ENCODE peak calls at places on chromosomes 3 and 15, in nine cellular contexts. K, Y, C, I, V, X, Q, F and U are unnamed samples. For H3K4me1, the result is how much of the 10 kb centered on the place peaks cover.

GRCh38 chr3:120162400-120162799 is 68.2 kb upstream of the GSK3B start:
- DNase-seq in K (no peak), Y (no peak), C (no peak), I (no peak), V (peak), X (no peak), Q (no peak), F (no peak), U (no peak)

GRCh38 chr3:55624238-55624637 is 137.1 kb upstream of the WNT5A start:
- DNase-seq in K (no peak), Y (no peak), C (no peak), I (no peak), V (peak), X (no peak), Q (no peak), F (no peak), U (no peak)

GRCh38 chr3:42556089-42556632 is 25.6 kb downstream of the SEC22C start:
- DNase-seq in K (peak), Y (peak), C (no peak), I (peak), V (no peak), X (no peak), Q (no peak), F (no peak), U (peak)

GRCh38 chr3:11568503-11569155 is 75.1 kb downstream of the VGLL4 start:
- DNase-seq in K (no peak), Y (no peak), C (peak), I (no peak), V (peak), X (peak), Q (no peak), F (peak), U (no peak)

GRCh38 chr3:14143826-14144225 is 19.0 kb downstream of the TMEM43 start:
- DNase-seq in K (no peak), Y (no peak), C (peak), I (peak), V (peak), X (peak), Q (no peak), F (peak), U (no peak)

GRCh38 chr15:39075311-39075710 is 505.6 kb upstream of the THBS1 start:
- DNase-seq in K (no peak), Y (no peak), C (no peak), I (no peak), V (peak), X (no peak), Q (no peak), F (no peak), U (no peak)

GRCh38 chr3:43796041-43796596 is 105.4 kb downstream of the ABHD5 start:
- DNase-seq in K (no peak), Y (no peak), C (no peak), I (no peak), V (peak), X (no peak), Q (no peak), F (no peak), U (no peak)

GRCh38 chr3:65996605-65997004 is 42.1 kb downstream of the MAGI1 start:
- DNase-seq in K (no peak), Y (no peak), C (no peak), I (peak), V (no peak), X (peak), Q (peak), F (no peak), U (no peak)

GRCh38 chr3:72203613-72204349 is 418.8 kb upstream of the PROK2 start:
- DNase-seq in K (no peak), Y (no peak), C (no peak), I (no peak), V (no peak), X (no peak), Q (no peak), F (no peak), U (no peak)

GRCh38 chr15:37880009-37880834 is 54.2 kb upstream of the TMCO5A start:
- DNase-seq in K (no peak), Y (no peak), C (no peak), I (peak), V (peak), X (peak), Q (no peak), F (peak), U (no peak)

GRCh38 chr3:132461544-132461943 is 44.2 kb downstream of the DNAJC13 start:
- DNase-seq in K (no peak), Y (no peak), C (no peak), I (no peak), V (no peak), X (no peak), Q (no peak), F (peak), U (no peak)

GRCh38 chr3:123678108-123678511 is 93.3 kb upstream of the HACD2 start:
- DNase-seq in K (no peak), Y (no peak), C (peak), I (no peak), V (peak), X (no peak), Q (no peak), F (peak), U (no peak)

GRCh38 chr15:58070801-58071418 is 5.4 kb upstream of the ALDH1A2 start:
- DNase-seq in K (no peak), Y (no peak), C (peak), I (peak), V (peak), X (peak), Q (peak), F (peak), U (peak)

GRCh38 chr15:52558196-52558595 is 10.6 kb downstream of the ARPP19 start:
- DNase-seq in K (no peak), Y (no peak), C (no peak), I (peak), V (peak), X (peak), Q (no peak), F (peak), U (peak)

GRCh38 chr3:178306427-178307115 is 229.7 kb upstream of the KCNMB2 start:
- DNase-seq in K (no peak), Y (no peak), C (no peak), I (no peak), V (no peak), X (no peak), Q (no peak), F (no peak), U (no peak)

GRCh38 chr3:70811880-70812279 is 499.4 kb upstream of the MDFIC2 start:
- DNase-seq in K (no peak), Y (no peak), C (peak), I (peak), V (peak), X (peak), Q (no peak), F (peak), U (peak)

GRCh38 chr3:174775603-174776002 is 83.5 kb upstream of the NAALADL2 start:
- DNase-seq in K (no peak), Y (no peak), C (no peak), I (peak), V (no peak), X (peak), Q (no peak), F (no peak), U (no peak)

GRCh38 chr15:54109014-54109413 is 130.8 kb downstream of the UNC13C start:
- DNase-seq in K (no peak), Y (no peak), C (no peak), I (no peak), V (no peak), X (no peak), Q (no peak), F (no peak), U (no peak)

GRCh38 chr3:113839551-113839950 is 963 bp downstream of the GRAMD1C start:
- DNase-seq in K (no peak), Y (no peak), C (no peak), I (no peak), V (peak), X (no peak), Q (no peak), F (no peak), U (no peak)

GRCh38 chr3:158768361-158768787 is 33.5 kb upstream of the MFSD1 start:
- DNase-seq in K (no peak), Y (no peak), C (peak), I (peak), V (peak), X (peak), Q (peak), F (peak), U (no peak)

GRCh38 chr3:71022552-71023335 is 560.8 kb downstream of the FOXP1 start:
- DNase-seq in K (no peak), Y (no peak), C (no peak), I (peak), V (peak), X (no peak), Q (no peak), F (peak), U (no peak)

GRCh38 chr3:61669676-61670299 is 108.4 kb downstream of the PTPRG start:
- DNase-seq in K (peak), Y (no peak), C (no peak), I (peak), V (no peak), X (no peak), Q (no peak), F (no peak), U (no peak)

GRCh38 chr3:52507359-52507758 is 12.2 kb downstream of the STAB1 start:
- DNase-seq in K (no peak), Y (no peak), C (no peak), I (peak), V (no peak), X (peak), Q (no peak), F (peak), U (no peak)

GRCh38 chr3:61624300-61624699 is 62.9 kb downstream of the PTPRG start:
- DNase-seq in K (no peak), Y (no peak), C (no peak), I (no peak), V (no peak), X (no peak), Q (no peak), F (no peak), U (no peak)

GRCh38 chr3:48427630-48427962 is 2.3 kb downstream of the PLXNB1 start:
- DNase-seq in K (no peak), Y (no peak), C (no peak), I (no peak), V (no peak), X (no peak), Q (no peak), F (no peak), U (no peak)

GRCh38 chr3:48428088-48428862 is 1.6 kb downstream of the PLXNB1 start:
- DNase-seq in K (no peak), Y (no peak), C (no peak), I (peak), V (peak), X (peak), Q (no peak), F (no peak), U (no peak)

GRCh38 chr3:48426401-48426909 is 3.4 kb downstream of the PLXNB1 start:
- DNase-seq in K (no peak), Y (no peak), C (no peak), I (no peak), V (no peak), X (no peak), Q (no peak), F (no peak), U (no peak)

GRCh38 chr3:48425281-48425812 is 4.5 kb downstream of the PLXNB1 start:
- DNase-seq in K (no peak), Y (no peak), C (peak), I (no peak), V (no peak), X (no peak), Q (no peak), F (peak), U (no peak)

DNA sequence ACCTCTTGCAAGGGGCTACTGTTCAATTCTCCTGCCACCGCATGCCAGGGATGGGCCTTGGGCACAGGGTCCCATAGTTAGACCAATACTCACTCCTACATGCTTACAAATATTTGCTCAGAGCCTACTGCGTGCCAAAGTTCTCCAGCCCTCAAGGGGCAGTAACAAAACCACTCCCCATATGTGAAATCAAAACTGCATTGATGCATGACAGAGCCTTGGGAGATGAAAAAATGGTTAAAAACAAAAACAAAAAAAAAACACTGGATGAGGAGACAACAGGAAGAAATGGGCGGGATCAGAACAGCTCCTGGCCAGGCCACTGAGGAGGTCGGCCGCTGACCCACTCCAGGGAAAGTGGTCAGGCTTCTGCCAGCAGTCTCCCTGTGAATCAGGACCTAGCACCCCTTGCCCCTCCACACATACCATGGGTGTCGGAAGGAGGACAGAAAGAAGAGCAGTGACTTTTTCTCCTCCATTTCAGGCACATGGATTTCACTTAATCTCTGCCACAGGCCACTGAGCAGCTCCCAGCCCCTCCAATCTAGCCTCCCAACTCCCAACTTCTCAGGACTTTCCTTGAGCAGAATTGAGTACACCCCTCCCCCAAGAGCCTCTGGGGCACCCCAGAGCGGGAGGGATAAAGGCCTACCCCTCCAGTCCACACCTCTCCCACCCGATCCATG is 2.8 kb downstream of the PLXNB1 start:
- DNase-seq in K (no peak), Y (no peak), C (no peak), I (no peak), V (peak), X (no peak), Q (no peak), F (peak), U (no peak)
- H3K4me3 ChIP-seq in K (no peak), Y (no peak), C (peak), I (no peak), V (no peak), X (no peak), Q (peak), F (peak), U (no peak)

GRCh38 chr15:90101969-90102890 is at the start of gene IDH2:
- DNase-seq in K (peak), Y (peak), C (peak), I (peak), V (peak), X (peak), Q (peak), F (peak), U (peak)
- H3K4me1 ChIP-seq in K (under half), Y (under half), C (under half), I (under half), V (half or more), X (under half), Q (under half), F (under half), U (under half)

GRCh38 chr3:58432905-58433304 is 727 bp downstream of the PDHB start:
- DNase-seq in K (no peak), Y (no peak), C (no peak), I (no peak), V (peak), X (no peak), Q (no peak), F (no peak), U (no peak)
- H3K27ac ChIP-seq in K (peak), Y (peak), C (peak), I (peak), V (peak), X (peak), Q (peak), F (peak), U (peak)

GRCh38 chr15:78065284-78065872 is 12.1 kb downstream of the TBC1D2B start:
- DNase-seq in K (no peak), Y (no peak), C (peak), I (peak), V (peak), X (peak), Q (peak), F (peak), U (no peak)

GRCh38 chr15:78065973-78066946 is 11.3 kb downstream of the TBC1D2B start:
- DNase-seq in K (no peak), Y (no peak), C (no peak), I (no peak), V (peak), X (no peak), Q (no peak), F (no peak), U (no peak)

GRCh38 chr15:78069052-78069414 is 8.5 kb downstream of the TBC1D2B start:
- DNase-seq in K (no peak), Y (no peak), C (no peak), I (no peak), V (no peak), X (no peak), Q (peak), F (no peak), U (no peak)

GRCh38 chr15:78069630-78070029 is 7.9 kb downstream of the TBC1D2B start:
- DNase-seq in K (no peak), Y (no peak), C (no peak), I (no peak), V (no peak), X (no peak), Q (no peak), F (no peak), U (no peak)

GRCh38 chr15:78067328-78068241 is 9.9 kb downstream of the TBC1D2B start:
- DNase-seq in K (no peak), Y (no peak), C (no peak), I (no peak), V (peak), X (no peak), Q (no peak), F (no peak), U (peak)
- H3K4me3 ChIP-seq in K (no peak), Y (peak), C (no peak), I (no peak), V (no peak), X (no peak), Q (no peak), F (no peak), U (peak)

DNA sequence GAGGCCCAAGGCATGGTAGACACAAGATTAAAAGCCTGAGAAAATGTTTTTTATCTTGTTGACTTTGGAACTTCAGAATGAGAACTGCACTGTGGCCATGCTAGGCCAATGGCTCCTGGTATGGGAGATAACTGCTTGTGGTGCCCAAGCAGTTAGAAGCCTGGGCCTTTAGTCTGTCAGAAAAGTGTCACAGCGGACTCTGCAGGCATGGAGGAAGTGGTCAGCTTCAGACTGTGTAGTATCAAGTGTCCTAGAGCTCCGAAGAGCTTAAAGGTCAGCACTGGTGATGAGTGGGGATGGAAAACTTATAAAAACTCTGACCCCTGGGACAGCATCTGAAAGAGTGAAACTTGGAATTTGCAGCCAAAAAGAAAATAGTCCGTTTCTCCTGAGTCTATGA is 11.8 kb downstream of the FYCO1 start:
- DNase-seq in K (no peak), Y (no peak), C (no peak), I (no peak), V (no peak), X (no peak), Q (no peak), F (no peak), U (no peak)
- H3K4me1 ChIP-seq in K (under half), Y (under half), C (under half), I (under half), V (under half), X (half or more), Q (under half), F (half or more), U (half or more)

DNA sequence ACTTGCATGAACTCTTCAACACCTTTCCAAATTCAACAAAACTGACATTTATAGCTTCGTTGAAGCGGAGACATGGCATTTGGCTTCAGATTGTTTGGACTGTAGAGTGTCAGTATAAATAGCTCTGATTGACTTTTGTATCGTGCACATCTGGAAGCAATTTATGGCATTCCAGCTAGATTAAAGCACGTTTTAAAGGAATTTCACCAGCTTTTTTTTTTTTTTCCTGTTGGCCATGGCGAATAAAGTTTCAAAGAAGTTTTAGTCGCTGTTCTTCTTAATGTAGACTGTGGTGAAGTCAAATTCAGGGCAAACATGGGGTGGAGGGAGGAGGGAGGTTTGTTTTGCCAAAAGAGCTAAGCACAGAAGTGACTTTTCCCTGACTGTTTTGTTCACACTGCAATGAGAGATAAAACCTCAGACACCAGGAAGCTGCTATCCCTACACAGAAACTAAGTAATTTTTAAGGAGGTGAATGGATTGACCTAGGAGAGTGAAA is 391.0 kb upstream of the RARB start:
- DNase-seq in K (no peak), Y (no peak), C (peak), I (no peak), V (peak), X (peak), Q (no peak), F (peak), U (no peak)
- H3K27ac ChIP-seq in K (no peak), Y (no peak), C (peak), I (no peak), V (no peak), X (peak), Q (no peak), F (peak), U (no peak)

GRCh38 chr15:78098131-78098755 is 5.9 kb downstream of the SH2D7 start:
- DNase-seq in K (no peak), Y (no peak), C (peak), I (no peak), V (no peak), X (no peak), Q (peak), F (no peak), U (no peak)
- H3K4me3 ChIP-seq in K (no peak), Y (no peak), C (no peak), I (no peak), V (no peak), X (no peak), Q (no peak), F (no peak), U (no peak)

DNA sequence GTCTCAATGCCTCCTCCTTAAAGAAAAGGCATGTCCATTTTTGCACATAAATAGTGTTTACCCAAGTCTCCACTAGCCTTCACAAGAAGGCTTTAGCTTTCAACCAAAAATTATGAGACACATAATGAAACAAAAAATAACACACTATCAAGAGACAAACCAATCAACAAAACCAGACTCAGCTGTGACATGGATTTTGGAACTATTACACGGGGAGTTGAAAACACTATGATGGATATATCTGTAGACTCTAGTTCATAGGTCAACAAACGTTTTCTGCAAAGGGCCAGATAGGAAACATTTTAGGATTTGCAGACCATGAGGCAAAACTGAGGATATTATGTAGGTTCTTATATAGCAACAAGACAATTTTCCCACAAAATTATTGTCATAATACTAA is 24.9 kb downstream of the MYL3 start:
- DNase-seq in K (no peak), Y (no peak), C (no peak), I (no peak), V (no peak), X (no peak), Q (no peak), F (no peak), U (no peak)
- H3K4me1 ChIP-seq in K (under half), Y (under half), C (under half), I (under half), V (under half), X (under half), Q (under half), F (under half), U (under half)

DNA sequence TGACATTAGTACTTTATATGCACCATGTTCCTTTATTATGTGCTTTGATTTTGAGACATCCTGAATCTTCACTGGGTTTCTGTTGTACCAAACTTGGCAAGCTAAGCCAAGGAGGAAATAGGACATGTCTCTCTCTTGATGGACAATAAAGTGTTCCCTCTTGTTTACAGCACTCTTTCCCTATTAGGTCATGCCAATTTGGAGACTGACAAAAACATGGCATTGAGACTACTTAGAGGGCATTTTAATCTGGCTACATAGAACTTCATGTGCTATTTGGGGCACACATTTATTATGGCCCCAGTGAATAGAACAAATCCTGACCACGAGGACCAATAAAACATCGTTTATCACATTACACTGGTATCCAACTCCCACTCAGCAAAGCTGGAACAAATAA is 85.3 kb upstream of the TNFSF10 start:
- DNase-seq in K (no peak), Y (no peak), C (no peak), I (no peak), V (no peak), X (no peak), Q (no peak), F (no peak), U (no peak)
- H3K27ac ChIP-seq in K (no peak), Y (no peak), C (peak), I (no peak), V (no peak), X (no peak), Q (peak), F (no peak), U (no peak)